ENCODE peak calls at places on chromosomes 3 and 15, in four cellular contexts. E is endothelial cell, T is tibial artery, F is breast epithelium. H is an unnamed sample.

GRCh38 chr3:192514081-192514753 is 213.1 kb downstream of the FGF12 start:
- DNase-seq in E (peak; percentile 52), T (no peak), F (no peak), H (no peak)

GRCh38 chr3:16801223-16801622 is 83.5 kb upstream of the PLCL2 start:
- DNase-seq in E (no peak), T (no peak), F (no peak), H (no peak)

GRCh38 chr3:48372862-48373435 is 930 bp downstream of the FBXW12 start:
- DNase-seq in E (no peak), F (no peak), T (no peak), H (no peak)

GRCh38 chr3:133289322-133289721 is 110.5 kb upstream of the BFSP2 start:
- DNase-seq in F (no peak), E (no peak), T (no peak), H (no peak)

GRCh38 chr3:13788522-13789424 is 91.1 kb downstream of the WNT7A start:
- DNase-seq in E (no peak), T (no peak), F (no peak), H (no peak)

GRCh38 chr3:74491874-74492273 is 122.6 kb downstream of the CNTN3 start:
- DNase-seq in T (no peak), E (no peak), F (no peak), H (no peak)

GRCh38 chr3:83169473-83169872 is 1408.0 kb upstream of the GBE1 start:
- DNase-seq in T (no peak), F (no peak), E (no peak), H (no peak)

GRCh38 chr15:101326462-101327146 is 31.6 kb upstream of the SNRPA1 start:
- DNase-seq in T (peak; percentile 37), E (no peak), F (no peak), H (no peak)

GRCh38 chr3:105906345-105906744 is 37.5 kb upstream of the CBLB start:
- DNase-seq in F (no peak), T (no peak), E (no peak), H (no peak)

GRCh38 chr3:160557571-160557970 is 7.8 kb downstream of the KPNA4 start:
- DNase-seq in F (no peak), T (no peak), E (no peak), H (no peak)

GRCh38 chr15:75693501-75694240 is 19.0 kb downstream of the CSPG4 start:
- DNase-seq in T (no peak), E (peak; percentile 61), F (no peak), H (no peak)

GRCh38 chr3:45120615-45121158 is 25.5 kb downstream of the CDCP1 start:
- DNase-seq in E (no peak), T (no peak), F (no peak), H (no peak)

GRCh38 chr3:146640955-146641867 is 36.1 kb upstream of the PLSCR5 start:
- DNase-seq in T (no peak), E (peak; percentile 28), F (no peak), H (no peak)

GRCh38 chr3:152436707-152437615 is 168.2 kb downstream of the MBNL1 start:
- DNase-seq in F (no peak), E (peak; percentile 9), T (no peak), H (no peak)

GRCh38 chr3:129621626-129622417 is 15.3 kb upstream of the PLXND1 start:
- DNase-seq in F (no peak), E (no peak), T (no peak), H (no peak)

GRCh38 chr3:20316238-20316637 is 130.2 kb upstream of the SGO1 start:
- DNase-seq in F (no peak), T (peak; percentile 76), E (no peak), H (no peak)

GRCh38 chr3:81302045-81302444 is 459.4 kb downstream of the GBE1 start:
- DNase-seq in T (no peak), E (peak; percentile 46), F (no peak), H (no peak)

GRCh38 chr15:70566989-70567388 is 196.4 kb downstream of the UACA start:
- DNase-seq in E (no peak), T (peak; percentile 42), F (peak; percentile 12), H (no peak)

GRCh38 chr3:9820944-9821343 is 10.9 kb downstream of the TTLL3 start:
- DNase-seq in T (no peak), E (no peak), F (no peak), H (no peak)

GRCh38 chr3:119632829-119633228 is 27.6 kb downstream of the POPDC2 start:
- DNase-seq in E (no peak), T (no peak), F (no peak), H (no peak)

GRCh38 chr3:119637679-119638525 is 22.5 kb downstream of the POPDC2 start:
- DNase-seq in T (no peak), F (no peak), E (no peak), H (peak; percentile 72)

GRCh38 chr3:119636194-119636593 is 24.2 kb downstream of the POPDC2 start:
- DNase-seq in F (no peak), T (no peak), E (no peak), H (no peak)

GRCh38 chr3:119636891-119637611 is 23.3 kb downstream of the POPDC2 start:
- DNase-seq in F (no peak), T (no peak), E (no peak), H (no peak)

DNA sequence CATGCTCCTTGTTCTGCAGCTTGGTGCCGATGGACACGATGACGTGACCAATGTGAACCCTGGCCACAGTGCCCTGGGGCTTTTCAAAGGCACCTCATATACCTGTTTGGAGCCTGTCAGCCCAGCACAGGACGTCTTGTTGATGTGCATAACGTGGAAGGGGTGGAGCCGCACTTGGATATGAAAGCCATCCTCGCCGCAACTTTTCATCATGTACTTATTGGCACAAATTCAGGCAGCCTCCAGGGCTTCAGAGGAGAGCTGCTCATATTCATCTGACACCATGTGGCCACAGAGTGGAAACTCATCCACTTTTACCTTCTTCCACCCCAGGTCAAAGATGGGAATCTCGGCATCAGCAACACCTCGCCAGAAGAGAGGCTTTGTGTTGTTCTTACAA is 24.7 kb downstream of the POPDC2 start:
- DNase-seq in F (no peak), T (no peak), E (no peak), H (no peak)
- TF ChIP-seq CTCF in F (no peak), T (no peak), E (no peak), H (no peak)

GRCh38 chr3:111864821-111865656 is 6.0 kb downstream of the PHLDB2 start:
- DNase-seq in T (no peak), E (no peak), F (no peak), H (no peak)
- TF ChIP-seq CTCF in T (peak; percentile 20), E (no peak), F (no peak), H (no peak)

GRCh38 chr15:66862878-66863335 is 160.9 kb downstream of the SMAD6 start:
- DNase-seq in E (peak; percentile 88), F (peak; percentile 64), T (peak; percentile 88), H (peak; percentile 74)

GRCh38 chr15:66864871-66865281 is 162.8 kb downstream of the SMAD6 start:
- DNase-seq in T (peak; percentile 61), E (no peak), F (no peak), H (no peak)

GRCh38 chr15:66863382-66864085 is 161.5 kb downstream of the SMAD6 start:
- DNase-seq in T (peak; percentile 31), F (no peak), E (no peak), H (no peak)

GRCh38 chr15:66865622-66866611 is 163.9 kb downstream of the SMAD6 start:
- DNase-seq in F (no peak), E (no peak), T (peak; percentile 72), H (peak; percentile 86)

DNA sequence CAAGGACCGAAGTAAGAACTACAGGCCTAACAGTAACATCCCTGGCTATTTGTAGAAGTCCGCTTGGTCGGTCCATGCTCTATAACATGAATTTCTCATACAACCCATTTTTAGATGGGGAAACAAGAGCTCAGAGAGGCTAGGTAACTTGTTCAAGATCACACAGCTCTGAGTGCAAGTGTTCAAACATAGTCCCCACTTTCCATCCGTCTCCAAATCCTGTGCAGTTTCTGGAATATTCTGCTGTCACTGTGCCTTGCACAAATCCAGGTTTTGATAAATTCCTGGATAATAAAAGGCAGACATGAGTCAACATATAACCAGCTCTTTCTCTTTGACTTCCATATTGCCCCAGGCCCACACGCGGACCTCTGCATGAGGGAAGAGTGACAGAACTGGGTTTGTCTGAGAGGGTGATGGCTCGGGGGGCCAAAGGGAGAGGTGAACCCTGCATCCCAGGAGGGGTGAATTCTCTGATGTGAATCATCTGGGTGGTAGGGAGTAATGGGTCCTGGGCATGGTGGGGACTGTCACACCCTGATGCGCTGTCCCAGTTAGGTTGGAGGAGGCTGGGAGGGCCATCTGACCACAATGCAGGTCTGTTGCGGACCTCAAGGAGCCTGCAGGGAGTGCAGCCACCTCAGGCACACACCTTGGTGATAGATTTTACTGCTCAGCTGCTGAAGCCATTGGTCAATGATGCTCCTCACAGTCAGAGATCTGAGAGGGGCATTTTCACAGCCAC is 162.2 kb downstream of the SMAD6 start:
- DNase-seq in F (no peak), E (no peak), T (peak; percentile 40), H (no peak)
- TF ChIP-seq CTCF in F (no peak), E (no peak), T (no peak), H (no peak)

GRCh38 chr3:51720292-51721061 is 13.6 kb downstream of the GRM2 start:
- DNase-seq in F (no peak), E (no peak), T (no peak), H (no peak)

GRCh38 chr3:51718547-51719412 is 11.9 kb downstream of the GRM2 start:
- DNase-seq in E (peak; percentile 84), F (no peak), T (no peak), H (peak; percentile 62)

GRCh38 chr3:51721062-51721745 is 14.3 kb downstream of the GRM2 start:
- DNase-seq in T (no peak), F (no peak), E (no peak), H (no peak)

GRCh38 chr3:51719413-51720025 is 12.7 kb downstream of the GRM2 start:
- DNase-seq in E (no peak), F (no peak), T (no peak), H (no peak)

GRCh38 chr3:51722362-51722761 is 15.5 kb downstream of the GRM2 start:
- DNase-seq in T (no peak), F (no peak), E (no peak), H (no peak)
- TF ChIP-seq CTCF in T (no peak), F (no peak), E (no peak), H (no peak)

DNA sequence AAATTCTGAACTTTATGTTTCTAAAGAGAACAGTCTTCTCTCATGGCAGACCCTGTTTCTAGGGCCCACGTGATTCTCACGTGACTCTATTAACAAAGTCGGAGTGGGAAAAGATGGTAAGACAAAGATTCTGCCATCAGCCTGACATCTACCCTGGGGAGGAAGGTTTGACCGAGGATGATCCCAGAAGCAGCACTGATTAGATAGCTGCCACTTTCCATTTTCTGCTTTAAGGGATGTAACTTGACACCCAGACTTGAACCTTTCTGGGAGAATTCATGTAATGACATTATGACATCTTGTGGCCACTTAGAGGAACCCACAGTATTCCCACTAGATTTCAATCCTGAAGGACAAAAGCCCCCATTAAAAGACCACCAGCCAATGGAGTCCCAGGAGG is 480.3 kb upstream of the PROK2 start:
- DNase-seq in T (no peak), F (no peak), E (no peak), H (no peak)
- TF ChIP-seq CTCF in T (peak; percentile 27), F (no peak), E (no peak), H (peak; percentile 28)

GRCh38 chr3:14839236-14839635 is 20.5 kb downstream of the FGD5 start:
- DNase-seq in T (peak; percentile 17), F (no peak), E (no peak), H (no peak)
- TF ChIP-seq CTCF in T (no peak), F (no peak), E (no peak), H (no peak)

GRCh38 chr15:99729920-99730319 is 3.3 kb downstream of the LYSMD4 start:
- DNase-seq in F (peak; percentile 59), E (peak; percentile 51), T (no peak), H (no peak)
- TF ChIP-seq CTCF in F (no peak), E (no peak), T (peak; percentile 44), H (no peak)

GRCh38 chr3:134453631-134454030 is 32.2 kb downstream of the ANAPC13 start:
- DNase-seq in E (no peak), T (no peak), F (no peak), H (no peak)
- TF ChIP-seq CTCF in E (no peak), T (no peak), F (no peak), H (no peak)

H was measured in CD14-positive monocyte.